ENCODE peak calls at places on chromosome 14, in eight cellular contexts. U is esophagus muscularis mucosa, J is SK-N-SH, N is sigmoid colon, L is HCT116, M is stomach, G is transverse colon, B is spleen. T is an unnamed sample.

GRCh38 chr14:100769035-100769939 is 42.6 kb downstream of the DLK1 start:
- DNase-seq in U (no peak), J (no peak), N (peak), L (no peak), M (no peak), G (no peak), B (peak), T (no peak)

GRCh38 chr14:56603648-56604047 is 24.1 kb downstream of the TMEM260 start:
- DNase-seq in U (no peak), J (no peak), N (no peak), L (no peak), M (no peak), G (no peak), B (no peak), T (no peak)

GRCh38 chr14:24298892-24299254 is 707 bp downstream of the DHRS1 start:
- DNase-seq in U (no peak), J (no peak), N (no peak), L (peak), M (no peak), G (no peak), B (no peak), T (no peak)

GRCh38 chr14:47438650-47439140 is 236.7 kb downstream of the MDGA2 start:
- DNase-seq in U (no peak), J (no peak), N (no peak), L (no peak), M (no peak), G (no peak), B (no peak), T (peak)

GRCh38 chr14:54805521-54806322 is 96.9 kb downstream of the GCH1 start:
- DNase-seq in U (peak), J (peak), N (peak), L (peak), M (peak), G (peak), B (peak), T (peak)

GRCh38 chr14:91038439-91038838 is 22.0 kb downstream of the RPS6KA5 start:
- DNase-seq in U (no peak), J (no peak), N (no peak), L (no peak), M (no peak), G (no peak), B (no peak), T (no peak)

GRCh38 chr14:70808402-70809237 is 693 bp downstream of the MAP3K9 start:
- DNase-seq in U (no peak), J (peak), N (peak), L (no peak), M (peak), G (peak), B (peak), T (no peak)

GRCh38 chr14:93977790-93978581 is 1.6 kb upstream of the ASB2 start:
- DNase-seq in U (no peak), J (no peak), N (no peak), L (no peak), M (no peak), G (peak), B (no peak), T (no peak)

GRCh38 chr14:51369814-51370213 is 129.8 kb downstream of the TMX1 start:
- DNase-seq in U (no peak), J (no peak), N (no peak), L (peak), M (no peak), G (no peak), B (no peak), T (no peak)

GRCh38 chr14:22558221-22558913 is 30.7 kb downstream of the DAD1 start:
- DNase-seq in U (no peak), J (no peak), N (no peak), L (no peak), M (no peak), G (no peak), B (peak), T (no peak)

GRCh38 chr14:22088614-22089359 is 415.2 kb upstream of the OR4E1 start:
- DNase-seq in U (no peak), J (no peak), N (no peak), L (no peak), M (no peak), G (no peak), B (no peak), T (no peak)

GRCh38 chr14:57205953-57206352 is 62.8 kb downstream of the EXOC5 start:
- DNase-seq in U (no peak), J (no peak), N (no peak), L (no peak), M (no peak), G (no peak), B (no peak), T (no peak)

GRCh38 chr14:99423434-99423833 is 57.2 kb downstream of the SETD3 start:
- DNase-seq in U (no peak), J (no peak), N (no peak), L (no peak), M (no peak), G (no peak), B (no peak), T (no peak)

GRCh38 chr14:49506650-49507049 is 79.5 kb downstream of the RPS29 start:
- DNase-seq in U (no peak), J (no peak), N (no peak), L (no peak), M (no peak), G (no peak), B (no peak), T (no peak)

GRCh38 chr14:76396714-76397187 is 20.8 kb downstream of the ESRRB start:
- DNase-seq in U (no peak), J (no peak), N (no peak), L (no peak), M (no peak), G (no peak), B (no peak), T (no peak)

GRCh38 chr14:67984274-67984673 is 164.7 kb downstream of the RAD51B start:
- DNase-seq in U (no peak), J (no peak), N (no peak), L (no peak), M (no peak), G (no peak), B (no peak), T (no peak)

GRCh38 chr14:67982711-67983608 is 163.4 kb downstream of the RAD51B start:
- DNase-seq in U (no peak), J (no peak), N (no peak), L (no peak), M (no peak), G (no peak), B (no peak), T (no peak)

DNA sequence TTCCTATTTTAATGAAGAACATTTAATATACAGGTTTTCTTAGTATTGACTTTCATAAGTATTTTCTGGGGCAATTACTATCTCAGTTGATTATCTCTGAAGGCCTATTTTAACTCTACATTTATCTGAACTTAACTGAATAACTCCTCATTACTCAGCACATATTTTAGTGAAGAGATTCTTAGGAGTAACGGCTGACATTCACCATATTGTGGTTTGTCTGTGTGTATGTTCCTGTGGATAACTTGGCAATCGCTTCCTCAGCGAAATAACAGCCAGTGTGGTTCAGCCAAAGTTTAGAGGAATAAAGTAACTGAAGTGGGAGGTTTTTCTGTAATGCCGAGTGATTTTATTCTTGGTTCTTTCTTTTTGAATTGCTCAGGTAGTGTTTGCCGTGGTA is 168.0 kb downstream of the RAD51B start:
- DNase-seq in U (no peak), J (no peak), N (no peak), L (no peak), M (no peak), G (no peak), B (no peak), T (peak)
- TF ChIP-seq POLR2AphosphoS5 in U (no peak), J (peak), N (peak), L (no peak), M (no peak), G (peak), B (no peak), T (peak)

GRCh38 chr14:73460691-73461127 is 2.4 kb upstream of the NUMB start:
- DNase-seq in U (no peak), J (no peak), N (no peak), L (no peak), M (no peak), G (no peak), B (no peak), T (no peak)

GRCh38 chr14:73462078-73462715 is 3.9 kb upstream of the NUMB start:
- DNase-seq in U (no peak), J (peak), N (peak), L (no peak), M (peak), G (peak), B (no peak), T (no peak)

GRCh38 chr14:73461478-73462077 is 3.2 kb upstream of the NUMB start:
- DNase-seq in U (no peak), J (no peak), N (no peak), L (no peak), M (no peak), G (no peak), B (no peak), T (no peak)

GRCh38 chr14:73463411-73463810 is 5.1 kb upstream of the NUMB start:
- DNase-seq in U (no peak), J (no peak), N (peak), L (no peak), M (peak), G (peak), B (peak), T (no peak)

GRCh38 chr14:73462815-73463214 is 4.5 kb upstream of the NUMB start:
- DNase-seq in U (no peak), J (peak), N (no peak), L (no peak), M (no peak), G (no peak), B (no peak), T (no peak)
- H3K4me3 ChIP-seq in U (peak), J (no peak), N (peak), L (no peak), M (no peak), G (peak), B (peak), T (peak)

GRCh38 chr14:68392393-68393085 is 400.3 kb downstream of the ZFP36L1 start:
- DNase-seq in U (no peak), J (no peak), N (peak), L (no peak), M (peak), G (peak), B (peak), T (peak)

GRCh38 chr14:68390731-68391130 is 402.1 kb downstream of the ZFP36L1 start:
- DNase-seq in U (no peak), J (no peak), N (no peak), L (no peak), M (no peak), G (no peak), B (no peak), T (no peak)

GRCh38 chr14:68389973-68390372 is 402.9 kb downstream of the ZFP36L1 start:
- DNase-seq in U (no peak), J (no peak), N (no peak), L (no peak), M (no peak), G (no peak), B (no peak), T (no peak)

GRCh38 chr14:68393178-68393763 is 399.6 kb downstream of the ZFP36L1 start:
- DNase-seq in U (no peak), J (no peak), N (no peak), L (no peak), M (no peak), G (no peak), B (no peak), T (peak)

DNA sequence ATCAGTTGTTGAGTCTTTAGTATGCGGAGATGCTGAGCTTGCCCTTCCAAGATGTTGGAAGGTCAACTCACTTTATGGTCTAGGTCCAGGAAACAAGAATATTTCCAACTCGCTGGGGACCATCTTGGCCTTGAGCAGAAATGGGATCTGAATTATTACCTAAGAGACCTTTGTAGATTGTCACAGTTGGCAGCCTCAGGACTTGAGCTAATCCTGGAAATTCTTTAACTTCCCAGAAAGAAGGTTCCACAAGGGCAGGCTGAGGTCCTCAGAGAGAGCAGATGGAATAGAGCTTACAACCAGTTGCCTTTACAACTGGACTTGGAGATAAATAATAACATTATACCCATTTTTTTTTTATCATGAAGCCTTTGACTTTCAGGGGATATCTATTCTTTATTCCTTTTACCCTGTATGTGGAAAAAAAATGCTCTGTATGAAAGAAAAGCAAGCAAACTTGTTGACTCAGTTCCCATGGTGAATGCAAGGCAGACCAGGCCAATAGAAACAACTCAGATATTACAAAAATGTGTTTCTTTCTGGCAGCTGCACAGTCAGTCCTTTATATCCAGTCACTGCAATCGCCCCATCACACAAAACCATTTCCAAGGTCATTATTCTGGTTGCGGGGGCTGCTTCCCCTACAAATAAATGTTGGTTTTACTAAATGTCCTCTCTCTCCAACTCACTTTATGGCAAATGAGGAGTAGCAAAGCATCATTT is 401.4 kb downstream of the ZFP36L1 start:
- DNase-seq in U (no peak), J (no peak), N (no peak), L (no peak), M (no peak), G (no peak), B (no peak), T (no peak)
- H3K27ac ChIP-seq in U (peak), J (peak), N (peak), L (no peak), M (peak), G (peak), B (peak), T (no peak)

GRCh38 chr14:105528197-105528858 is 1.9 kb downstream of the TMEM121 start:
- DNase-seq in U (no peak), J (peak), N (peak), L (no peak), M (peak), G (peak), B (peak), T (no peak)
- TF ChIP-seq POLR2AphosphoS5 in U (peak), J (peak), N (peak), L (peak), M (peak), G (no peak), B (peak), T (no peak)